ENCODE peak calls at places on chromosomes 4 and X, in seven cellular contexts. One of them, this sample, is unnamed. For H3K9me3, the result is how much of the 10 kb centered on the place peaks cover.

GRCh38 chrX:69107231-69107739 is 58.0 kb downstream of the PJA1 start:
- DNase-seq in ovary: peak
- DNase-seq in CD4-positive, alpha-beta T cell: no peak
- DNase-seq in tibial artery: no peak
- DNase-seq in tibial nerve: no peak
- DNase-seq in H9: peak
- DNase-seq in Panc1: no peak
- DNase-seq in this sample: no peak

GRCh38 chrX:13843150-13843721 is 26.3 kb upstream of the GPM6B start:
- DNase-seq in ovary: no peak
- DNase-seq in CD4-positive, alpha-beta T cell: no peak
- DNase-seq in tibial artery: no peak
- DNase-seq in tibial nerve: no peak
- DNase-seq in H9: no peak
- DNase-seq in Panc1: no peak
- DNase-seq in this sample: no peak

GRCh38 chr4:145347684-145348083 is 134.0 kb upstream of the SMAD1 start:
- DNase-seq in ovary: no peak
- DNase-seq in CD4-positive, alpha-beta T cell: no peak
- DNase-seq in tibial artery: no peak
- DNase-seq in tibial nerve: no peak
- DNase-seq in H9: no peak
- DNase-seq in Panc1: no peak
- DNase-seq in this sample: no peak

GRCh38 chrX:84165716-84166115 is 22.3 kb downstream of the RPS6KA6 start:
- DNase-seq in ovary: no peak
- DNase-seq in CD4-positive, alpha-beta T cell: no peak
- DNase-seq in tibial artery: no peak
- DNase-seq in tibial nerve: no peak
- DNase-seq in H9: no peak
- DNase-seq in Panc1: no peak
- DNase-seq in this sample: no peak

GRCh38 chr4:76955187-76955586 is 5.6 kb downstream of the SEPTIN11 start:
- DNase-seq in ovary: no peak
- DNase-seq in CD4-positive, alpha-beta T cell: no peak
- DNase-seq in tibial artery: no peak
- DNase-seq in tibial nerve: no peak
- DNase-seq in H9: no peak
- DNase-seq in Panc1: no peak
- DNase-seq in this sample: no peak

GRCh38 chrX:7318661-7319060 is 170.7 kb upstream of the PUDP start:
- DNase-seq in ovary: no peak
- DNase-seq in CD4-positive, alpha-beta T cell: no peak
- DNase-seq in tibial artery: no peak
- DNase-seq in tibial nerve: no peak
- DNase-seq in H9: no peak
- DNase-seq in Panc1: no peak
- DNase-seq in this sample: no peak

GRCh38 chrX:2766921-2767320 is 15.1 kb downstream of the XG start:
- DNase-seq in ovary: no peak
- DNase-seq in CD4-positive, alpha-beta T cell: no peak
- DNase-seq in tibial artery: no peak
- DNase-seq in tibial nerve: no peak
- DNase-seq in H9: no peak
- DNase-seq in Panc1: no peak
- DNase-seq in this sample: no peak

GRCh38 chrX:19799319-19800182 is 87.8 kb downstream of the SH3KBP1 start:
- DNase-seq in ovary: no peak
- DNase-seq in CD4-positive, alpha-beta T cell: peak
- DNase-seq in tibial artery: peak
- DNase-seq in tibial nerve: no peak
- DNase-seq in H9: no peak
- DNase-seq in Panc1: no peak
- DNase-seq in this sample: no peak

GRCh38 chr4:119135721-119136121 is at the start of gene MYOZ2:
- DNase-seq in ovary: no peak
- DNase-seq in CD4-positive, alpha-beta T cell: no peak
- DNase-seq in tibial artery: no peak
- DNase-seq in tibial nerve: no peak
- DNase-seq in H9: no peak
- DNase-seq in Panc1: no peak
- DNase-seq in this sample: no peak

GRCh38 chr4:40722576-40723161 is 27.1 kb upstream of the NSUN7 start:
- DNase-seq in ovary: no peak
- DNase-seq in CD4-positive, alpha-beta T cell: no peak
- DNase-seq in tibial artery: no peak
- DNase-seq in tibial nerve: no peak
- DNase-seq in H9: no peak
- DNase-seq in Panc1: no peak
- DNase-seq in this sample: no peak

GRCh38 chrX:120794525-120794975 is 81.1 kb downstream of the CT47B1 start:
- DNase-seq in ovary: no peak
- DNase-seq in CD4-positive, alpha-beta T cell: no peak
- DNase-seq in tibial artery: no peak
- DNase-seq in tibial nerve: no peak
- DNase-seq in H9: no peak
- DNase-seq in Panc1: no peak
- DNase-seq in this sample: no peak

GRCh38 chr4:140117946-140118345 is 36.0 kb downstream of the MAML3 start:
- DNase-seq in ovary: no peak
- DNase-seq in CD4-positive, alpha-beta T cell: no peak
- DNase-seq in tibial artery: no peak
- DNase-seq in tibial nerve: no peak
- DNase-seq in H9: no peak
- DNase-seq in Panc1: no peak
- DNase-seq in this sample: no peak

GRCh38 chrX:31580726-31581125 is 508.9 kb upstream of the FTHL17 start:
- DNase-seq in ovary: no peak
- DNase-seq in CD4-positive, alpha-beta T cell: no peak
- DNase-seq in tibial artery: no peak
- DNase-seq in tibial nerve: no peak
- DNase-seq in H9: no peak
- DNase-seq in Panc1: no peak
- DNase-seq in this sample: no peak

GRCh38 chr4:44861756-44862155 is 135.4 kb upstream of the GNPDA2 start:
- DNase-seq in ovary: no peak
- DNase-seq in CD4-positive, alpha-beta T cell: no peak
- DNase-seq in tibial artery: no peak
- DNase-seq in tibial nerve: no peak
- DNase-seq in H9: no peak
- DNase-seq in Panc1: no peak
- DNase-seq in this sample: no peak

GRCh38 chr4:95050980-95051688 is 293.4 kb downstream of the BMPR1B start:
- DNase-seq in ovary: no peak
- DNase-seq in CD4-positive, alpha-beta T cell: no peak
- DNase-seq in tibial artery: no peak
- DNase-seq in tibial nerve: no peak
- DNase-seq in H9: peak
- DNase-seq in Panc1: no peak
- DNase-seq in this sample: no peak

GRCh38 chr4:164039482-164039881 is 545.0 kb downstream of the TMA16 start:
- DNase-seq in ovary: no peak
- DNase-seq in CD4-positive, alpha-beta T cell: no peak
- DNase-seq in tibial artery: no peak
- DNase-seq in tibial nerve: no peak
- DNase-seq in H9: no peak
- DNase-seq in Panc1: no peak
- DNase-seq in this sample: no peak

GRCh38 chr4:73451404-73451803 is 15.4 kb downstream of the AFP start:
- DNase-seq in ovary: no peak
- DNase-seq in CD4-positive, alpha-beta T cell: no peak
- DNase-seq in tibial artery: no peak
- DNase-seq in tibial nerve: no peak
- DNase-seq in H9: peak
- DNase-seq in Panc1: no peak
- DNase-seq in this sample: no peak

GRCh38 chr4:61336488-61336887 is 136.4 kb downstream of the ADGRL3 start:
- DNase-seq in ovary: no peak
- DNase-seq in CD4-positive, alpha-beta T cell: no peak
- DNase-seq in tibial artery: no peak
- DNase-seq in tibial nerve: no peak
- DNase-seq in H9: no peak
- DNase-seq in Panc1: no peak
- DNase-seq in this sample: no peak

GRCh38 chr4:76781698-76782595 is 116.0 kb downstream of the SOWAHB start:
- DNase-seq in ovary: no peak
- DNase-seq in CD4-positive, alpha-beta T cell: no peak
- DNase-seq in tibial artery: no peak
- DNase-seq in tibial nerve: no peak
- DNase-seq in H9: peak
- DNase-seq in Panc1: no peak
- DNase-seq in this sample: no peak

DNA sequence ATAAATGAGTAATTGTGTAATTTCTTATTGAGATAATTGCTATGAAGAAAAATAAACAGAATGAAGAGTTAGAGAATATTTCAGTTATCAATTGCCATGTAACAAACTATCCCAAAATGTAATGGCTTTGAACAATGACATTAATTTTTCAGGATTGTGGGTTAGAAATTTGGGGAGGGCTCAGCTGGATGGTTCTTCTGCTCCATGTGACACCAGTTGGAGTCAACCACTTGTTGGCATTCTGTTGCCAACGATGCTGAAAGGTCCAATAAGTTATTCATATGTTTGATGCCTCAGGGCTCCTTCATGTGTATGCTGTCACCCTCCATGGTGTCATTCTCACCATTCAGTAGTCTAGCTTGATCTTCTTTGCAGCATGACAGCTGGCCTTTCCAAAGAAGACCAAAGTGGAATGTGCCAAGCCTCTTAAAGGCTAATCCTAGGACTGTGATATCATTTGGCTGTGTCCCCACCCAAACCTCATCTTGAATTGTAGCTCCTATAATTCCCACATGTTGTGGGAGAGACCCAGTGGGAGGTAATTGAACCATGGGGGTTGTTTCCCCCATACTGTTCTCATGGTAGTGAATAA is 20.9 kb upstream of the CCDC149 start:
- DNase-seq in ovary: no peak
- DNase-seq in CD4-positive, alpha-beta T cell: no peak
- DNase-seq in tibial artery: no peak
- DNase-seq in tibial nerve: no peak
- DNase-seq in H9: no peak
- DNase-seq in Panc1: no peak
- DNase-seq in this sample: no peak
- H3K9me3 ChIP-seq in ovary: under half
- H3K9me3 ChIP-seq in CD4-positive, alpha-beta T cell: under half
- H3K9me3 ChIP-seq in tibial artery: under half
- H3K9me3 ChIP-seq in tibial nerve: under half
- H3K9me3 ChIP-seq in H9: under half
- H3K9me3 ChIP-seq in Panc1: under half
- H3K9me3 ChIP-seq in this sample: under half

DNA sequence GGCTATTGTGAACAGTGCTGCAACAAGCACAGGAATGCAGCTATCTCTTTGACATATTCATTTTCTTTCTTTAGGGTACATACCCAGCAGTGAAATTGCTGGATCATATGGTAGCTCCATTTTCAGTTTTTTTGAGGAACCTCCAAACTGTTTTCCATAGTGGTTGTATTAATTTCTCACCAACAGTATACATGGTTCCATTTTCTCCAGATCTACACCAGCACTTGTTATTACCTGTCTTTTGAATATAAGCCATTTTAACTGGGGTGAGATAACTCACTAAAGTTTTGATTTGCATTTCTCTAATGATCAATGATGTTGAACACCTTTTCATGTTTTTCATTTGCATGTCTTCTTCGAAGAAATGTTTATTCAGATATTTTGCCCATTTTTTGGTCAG is 241.1 kb upstream of the AGTR2 start:
- DNase-seq in ovary: no peak
- DNase-seq in CD4-positive, alpha-beta T cell: no peak
- DNase-seq in tibial artery: no peak
- DNase-seq in tibial nerve: no peak
- DNase-seq in H9: no peak
- DNase-seq in Panc1: no peak
- DNase-seq in this sample: no peak
- H3K9me3 ChIP-seq in ovary: under half
- H3K9me3 ChIP-seq in CD4-positive, alpha-beta T cell: under half
- H3K9me3 ChIP-seq in tibial artery: under half
- H3K9me3 ChIP-seq in tibial nerve: under half
- H3K9me3 ChIP-seq in H9: under half
- H3K9me3 ChIP-seq in Panc1: under half
- H3K9me3 ChIP-seq in this sample: under half

GRCh38 chr4:11598591-11598990 is 169.9 kb upstream of the HS3ST1 start:
- DNase-seq in ovary: no peak
- DNase-seq in CD4-positive, alpha-beta T cell: no peak
- DNase-seq in tibial artery: no peak
- DNase-seq in tibial nerve: no peak
- DNase-seq in H9: no peak
- DNase-seq in Panc1: no peak
- DNase-seq in this sample: no peak

GRCh38 chr4:11596989-11597388 is 168.3 kb upstream of the HS3ST1 start:
- DNase-seq in ovary: no peak
- DNase-seq in CD4-positive, alpha-beta T cell: no peak
- DNase-seq in tibial artery: no peak
- DNase-seq in tibial nerve: no peak
- DNase-seq in H9: no peak
- DNase-seq in Panc1: no peak
- DNase-seq in this sample: no peak

GRCh38 chr4:11592276-11592675 is 163.6 kb upstream of the HS3ST1 start:
- DNase-seq in ovary: no peak
- DNase-seq in CD4-positive, alpha-beta T cell: no peak
- DNase-seq in tibial artery: no peak
- DNase-seq in tibial nerve: no peak
- DNase-seq in H9: no peak
- DNase-seq in Panc1: no peak
- DNase-seq in this sample: no peak

GRCh38 chr4:11599044-11599443 is 170.3 kb upstream of the HS3ST1 start:
- DNase-seq in ovary: no peak
- DNase-seq in CD4-positive, alpha-beta T cell: no peak
- DNase-seq in tibial artery: no peak
- DNase-seq in tibial nerve: no peak
- DNase-seq in H9: no peak
- DNase-seq in Panc1: no peak
- DNase-seq in this sample: no peak

DNA sequence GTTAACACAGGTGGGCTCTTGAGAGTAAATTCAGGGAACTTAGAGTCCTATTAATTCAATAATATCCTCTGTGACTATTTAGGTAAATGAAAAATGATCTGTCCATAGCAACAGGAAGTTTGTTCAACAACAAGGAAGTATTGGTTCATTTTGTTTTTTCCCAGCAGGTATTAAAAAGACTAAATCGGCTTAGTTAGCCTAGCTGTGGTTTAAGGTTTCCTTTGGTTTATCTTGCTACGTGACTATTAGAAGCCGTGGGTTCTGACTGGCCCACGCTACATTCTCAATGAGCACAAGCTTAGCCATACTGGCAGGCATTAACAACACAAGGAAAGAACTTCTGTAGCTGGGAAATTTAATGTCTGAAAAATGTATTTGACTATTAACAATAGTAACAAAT is 168.8 kb upstream of the HS3ST1 start:
- DNase-seq in ovary: no peak
- DNase-seq in CD4-positive, alpha-beta T cell: no peak
- DNase-seq in tibial artery: no peak
- DNase-seq in tibial nerve: no peak
- DNase-seq in H9: no peak
- DNase-seq in Panc1: no peak
- DNase-seq in this sample: no peak
- H3K9me3 ChIP-seq in ovary: under half
- H3K9me3 ChIP-seq in CD4-positive, alpha-beta T cell: under half
- H3K9me3 ChIP-seq in tibial artery: under half
- H3K9me3 ChIP-seq in tibial nerve: under half
- H3K9me3 ChIP-seq in H9: under half
- H3K9me3 ChIP-seq in Panc1: under half
- H3K9me3 ChIP-seq in this sample: under half

GRCh38 chr4:14022428-14022827 is 394.9 kb upstream of the BOD1L1 start:
- DNase-seq in ovary: no peak
- DNase-seq in CD4-positive, alpha-beta T cell: no peak
- DNase-seq in tibial artery: no peak
- DNase-seq in tibial nerve: no peak
- DNase-seq in H9: no peak
- DNase-seq in Panc1: no peak
- DNase-seq in this sample: no peak
- H3K9me3 ChIP-seq in ovary: under half
- H3K9me3 ChIP-seq in CD4-positive, alpha-beta T cell: under half
- H3K9me3 ChIP-seq in tibial artery: under half
- H3K9me3 ChIP-seq in tibial nerve: under half
- H3K9me3 ChIP-seq in H9: under half
- H3K9me3 ChIP-seq in Panc1: under half
- H3K9me3 ChIP-seq in this sample: under half